ENCODE peak calls at places on chromosomes 16 and 17, in seven cellular contexts. V is upper lobe of left lung, X is heart right ventricle, S is HCT116, Z is psoas muscle, B is retinal pigment epithelial cell, G is endodermal cell. F is an unnamed sample.

GRCh38 chr17:14310584-14310983 is 9.7 kb downstream of the HS3ST3B1 start:
- DNase-seq in B (no peak), X (peak; percentile 36), G (no peak), Z (no peak), V (no peak), S (no peak), F (no peak)

GRCh38 chr16:28491080-28491969 is 549 bp downstream of the CLN3 start:
- DNase-seq in B (no peak), Z (peak; percentile 70), V (peak; percentile 84), G (peak; percentile 78), S (no peak), X (peak; percentile 48), F (no peak)

GRCh38 chr17:38672788-38673713 is 1.7 kb downstream of the EPOP start:
- DNase-seq in X (no peak), V (no peak), B (no peak), G (no peak), S (no peak), Z (no peak), F (no peak)

GRCh38 chr16:19864566-19864965 is 20.1 kb downstream of the GPRC5B start:
- DNase-seq in V (no peak), G (no peak), B (no peak), X (peak; percentile 44), Z (peak; percentile 69), S (no peak), F (no peak)

GRCh38 chr16:19804538-19805323 is 79.9 kb downstream of the GPRC5B start:
- DNase-seq in B (no peak), G (peak; percentile 70), Z (peak; percentile 66), S (no peak), V (no peak), X (peak; percentile 90), F (no peak)

GRCh38 chr17:39240631-39241030 is 14.9 kb upstream of the STAC2 start:
- DNase-seq in S (no peak), X (no peak), B (no peak), G (no peak), Z (no peak), V (no peak), F (no peak)

GRCh38 chr16:72355561-72355960 is 183.6 kb upstream of the PMFBP1 start:
- DNase-seq in X (no peak), Z (no peak), S (no peak), B (no peak), V (no peak), G (no peak), F (no peak)

GRCh38 chr16:87963400-87963799 is 12.2 kb downstream of the BANP start:
- DNase-seq in B (no peak), X (peak; percentile 57), Z (no peak), G (peak; percentile 26), S (no peak), V (no peak), F (no peak)

GRCh38 chr16:84458606-84459516 is 45.6 kb downstream of the MEAK7 start:
- DNase-seq in S (no peak), X (no peak), Z (no peak), G (peak; percentile 41), B (no peak), V (peak; percentile 67), F (no peak)

GRCh38 chr17:12024332-12024731 is 3.7 kb downstream of the MAP2K4 start:
- DNase-seq in S (peak; percentile 68), V (no peak), Z (no peak), X (no peak), B (peak; percentile 56), G (no peak), F (no peak)

GRCh38 chr17:57086069-57086930 is 1.3 kb downstream of the AKAP1 start:
- DNase-seq in G (peak; percentile 87), X (no peak), B (no peak), Z (peak; percentile 64), S (no peak), V (peak; percentile 87), F (peak; percentile 20)

GRCh38 chr16:57345021-57345420 is 13.6 kb upstream of the CCL22 start:
- DNase-seq in X (no peak), V (no peak), Z (no peak), B (no peak), G (no peak), S (no peak), F (no peak)

GRCh38 chr17:77999413-78000173 is 41.1 kb downstream of the TNRC6C start:
- DNase-seq in G (no peak), Z (no peak), X (no peak), B (no peak), V (no peak), S (peak; percentile 33), F (no peak)

GRCh38 chr16:47473794-47474193 is 12.7 kb downstream of the PHKB start:
- DNase-seq in G (no peak), V (no peak), X (no peak), Z (no peak), S (no peak), B (no peak), F (no peak)

GRCh38 chr17:16301963-16302855 is 51.1 kb downstream of the CENPV start:
- DNase-seq in G (no peak), B (no peak), X (no peak), S (no peak), V (no peak), Z (no peak), F (no peak)

GRCh38 chr17:16302856-16303255 is 50.4 kb downstream of the CENPV start:
- DNase-seq in X (no peak), B (no peak), Z (no peak), V (no peak), G (no peak), S (no peak), F (no peak)

GRCh38 chr17:16300554-16300953 is 52.7 kb downstream of the CENPV start:
- DNase-seq in Z (no peak), S (no peak), G (no peak), V (no peak), B (no peak), X (no peak), F (no peak)

GRCh38 chr17:16304832-16305231 is 48.4 kb downstream of the CENPV start:
- DNase-seq in S (no peak), X (no peak), B (no peak), V (no peak), Z (no peak), G (peak; percentile 80), F (no peak)
- TF ChIP-seq CTCF in S (peak; percentile 51), X (no peak), B (peak; percentile 68), V (no peak), Z (peak; percentile 13), G (peak; percentile 74), F (no peak)

GRCh38 chr16:9949396-9949795 is 232.8 kb downstream of the GRIN2A start:
- DNase-seq in S (no peak), V (no peak), G (no peak), Z (no peak), B (no peak), X (no peak), F (no peak)

GRCh38 chr16:9941245-9941644 is 241.0 kb downstream of the GRIN2A start:
- DNase-seq in X (no peak), V (no peak), S (no peak), B (no peak), G (no peak), Z (no peak), F (no peak)

GRCh38 chr16:9943121-9943520 is 239.1 kb downstream of the GRIN2A start:
- DNase-seq in Z (no peak), S (no peak), B (no peak), X (no peak), V (no peak), G (no peak), F (no peak)

GRCh38 chr16:9948933-9949332 is 233.3 kb downstream of the GRIN2A start:
- DNase-seq in S (no peak), G (no peak), X (no peak), B (no peak), Z (no peak), V (no peak), F (no peak)

GRCh38 chr16:9946022-9946720 is 236.1 kb downstream of the GRIN2A start:
- DNase-seq in X (no peak), V (no peak), G (peak; percentile 62), B (no peak), Z (no peak), S (no peak), F (no peak)
- TF ChIP-seq CTCF in X (no peak), V (no peak), G (peak; percentile 72), B (peak; percentile 34), Z (no peak), S (no peak), F (no peak)

DNA sequence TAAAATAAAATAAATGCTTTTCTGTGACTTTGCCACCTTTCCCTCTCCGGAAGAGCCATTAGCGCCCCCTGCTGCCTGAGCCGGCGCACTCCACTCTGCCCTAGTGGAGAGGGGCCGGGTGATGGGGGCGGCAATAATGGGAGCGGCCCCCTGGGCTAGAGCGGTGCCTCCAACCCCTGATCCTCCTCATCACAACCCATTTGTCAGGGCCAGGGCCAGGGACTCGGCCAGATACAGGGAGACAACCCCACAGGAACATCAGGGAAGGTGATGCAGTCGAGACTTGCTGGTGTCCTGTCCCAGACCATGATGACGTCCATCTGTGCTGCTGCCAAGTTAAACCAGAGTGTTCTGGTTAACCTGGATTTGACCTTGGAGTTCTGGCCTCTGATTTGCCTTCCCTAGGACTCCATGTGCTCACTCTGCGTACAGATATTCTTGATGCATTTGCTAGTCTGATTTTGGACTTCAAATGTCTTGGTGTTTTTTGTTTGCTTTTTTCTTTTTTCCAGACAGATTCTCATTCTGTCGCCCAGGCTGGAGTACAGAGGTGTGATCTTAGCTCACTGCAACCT is 46.1 kb upstream of the BPTF start:
- DNase-seq in Z (peak; percentile 60), V (peak; percentile 85), X (peak; percentile 53), S (peak; percentile 48), B (peak; percentile 20), G (peak; percentile 93), F (no peak)
- TF ChIP-seq CTCF in Z (no peak), V (peak; percentile 61), X (peak; percentile 16), S (peak; percentile 90), B (peak; percentile 68), G (peak; percentile 88), F (no peak)

DNA sequence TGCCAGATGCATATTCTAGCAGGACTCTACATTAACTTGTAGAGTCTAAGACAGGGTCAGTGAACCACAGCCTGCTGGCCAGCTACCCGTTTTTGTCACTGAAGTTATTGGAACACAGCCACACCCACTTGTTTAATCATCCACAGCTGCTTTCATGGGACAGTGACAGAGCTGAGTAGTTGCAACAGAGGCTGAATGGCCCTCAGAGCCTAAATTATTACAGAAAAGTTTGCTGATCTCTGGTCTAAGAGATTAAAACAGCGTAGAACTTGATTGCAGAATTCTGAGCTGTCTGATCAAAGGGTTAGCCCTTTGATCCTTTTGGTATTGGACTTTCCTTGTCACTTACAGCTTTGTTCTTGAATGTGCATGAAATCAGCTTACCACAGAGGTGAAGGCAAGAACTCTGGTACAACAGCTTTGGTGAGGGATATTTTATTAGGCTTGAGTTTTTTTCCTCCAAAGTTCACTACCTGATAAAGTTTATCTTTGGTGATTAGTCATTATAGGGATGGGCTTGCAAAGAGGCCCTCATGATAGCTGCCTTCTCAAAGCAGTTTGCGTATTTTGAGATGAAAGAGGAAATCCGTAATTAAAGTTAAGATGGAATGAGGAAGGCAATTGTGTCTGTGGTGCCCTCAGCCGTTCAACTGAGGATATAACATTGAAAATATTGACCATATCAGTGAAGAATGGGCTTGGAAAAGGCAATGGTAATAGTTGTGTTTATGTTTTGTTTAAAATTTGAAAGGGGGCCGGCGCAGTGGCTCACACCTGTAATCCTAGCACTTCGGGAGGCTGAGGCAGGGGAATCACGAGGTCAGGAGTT is 23.7 kb downstream of the ALDH3A2 start:
- DNase-seq in G (no peak), X (peak; percentile 68), S (no peak), B (no peak), Z (peak; percentile 76), V (no peak), F (no peak)
- TF ChIP-seq CTCF in G (no peak), X (no peak), S (no peak), B (peak; percentile 52), Z (peak; percentile 12), V (no peak), F (no peak)

F was measured in activated B cell treated with CpG ODN at 0.5 μM for 24 hours.